ENCODE peak calls at places on chromosomes 5 and 9, in nine cellular contexts. R is AG10803, B is GM23338, U is psoas muscle, A is lower leg skin, P is GM12865, M is AG04449, V is H1, S is heart left ventricle. Y is an unnamed sample.
A peak's percentile ranks its signal among the peaks of the same experiment; 100 is the strongest.

GRCh38 chr5:76579166-76579765 is 43.9 kb downstream of the F2RL2 start:
- DNase-seq in U (no peak), R (peak; percentile 9), V (no peak), A (no peak), P (no peak), S (no peak), M (no peak), B (no peak), Y (no peak)

GRCh38 chr9:9352877-9353481 is 1259.8 kb downstream of the PTPRD start:
- DNase-seq in B (peak; percentile 49), R (no peak), V (no peak), M (no peak), S (no peak), A (no peak), P (peak; percentile 13), U (no peak), Y (no peak)

GRCh38 chr9:95127249-95128176 is 190.0 kb downstream of the FANCC start:
- DNase-seq in M (no peak), P (peak; percentile 78), R (peak; percentile 74), S (peak; percentile 86), B (peak; percentile 92), A (peak; percentile 97), V (peak; percentile 93), U (peak; percentile 93), Y (no peak)

GRCh38 chr9:89529243-89530030 is 31.5 kb upstream of the SEMA4D start:
- DNase-seq in V (no peak), U (no peak), A (no peak), P (no peak), B (no peak), R (no peak), S (no peak), M (no peak), Y (no peak)

GRCh38 chr5:126490167-126490937 is 67.1 kb downstream of the GRAMD2B start:
- DNase-seq in S (no peak), U (no peak), B (peak; percentile 56), V (no peak), P (no peak), M (no peak), A (peak; percentile 88), R (peak; percentile 90), Y (no peak)

GRCh38 chr9:86040281-86041155 is 58.8 kb downstream of the GOLM1 start:
- DNase-seq in P (no peak), V (no peak), S (no peak), R (no peak), A (peak; percentile 71), U (no peak), M (no peak), B (no peak), Y (no peak)

GRCh38 chr9:89412951-89413350 is 85.0 kb downstream of the SEMA4D start:
- DNase-seq in S (no peak), U (no peak), A (no peak), B (peak; percentile 65), R (no peak), V (peak; percentile 51), M (no peak), P (no peak), Y (no peak)

GRCh38 chr5:153941265-153941664 is 97.4 kb downstream of the FAM114A2 start:
- DNase-seq in P (no peak), R (no peak), U (no peak), A (no peak), V (no peak), M (no peak), S (no peak), B (peak; percentile 6), Y (no peak)

GRCh38 chr5:74542477-74542876 is 98.1 kb downstream of the ENC1 start:
- DNase-seq in P (no peak), S (no peak), B (no peak), M (no peak), V (no peak), U (no peak), A (no peak), R (peak; percentile 45), Y (no peak)

GRCh38 chr5:6396836-6397535 is 18.6 kb upstream of the MED10 start:
- DNase-seq in U (no peak), V (no peak), B (no peak), S (no peak), P (no peak), A (peak; percentile 72), R (no peak), M (no peak), Y (no peak)

GRCh38 chr9:127124792-127125191 is 2.4 kb upstream of the ANGPTL2 start:
- DNase-seq in B (no peak), A (no peak), V (no peak), U (peak; percentile 30), P (no peak), R (no peak), S (no peak), M (no peak), Y (no peak)

GRCh38 chr9:128233817-128234406 is 30.7 kb downstream of the DNM1 start:
- DNase-seq in V (no peak), S (peak; percentile 15), U (no peak), A (no peak), B (no peak), M (no peak), R (no peak), P (no peak), Y (no peak)

GRCh38 chr5:4547547-4547946 is 592.6 kb upstream of the ADAMTS16 start:
- DNase-seq in B (no peak), P (no peak), M (no peak), U (no peak), R (no peak), S (no peak), A (no peak), V (no peak), Y (no peak)

GRCh38 chr5:62082370-62082778 is 223.6 kb upstream of the KIF2A start:
- DNase-seq in R (peak; percentile 58), P (no peak), M (peak; percentile 2), V (no peak), S (no peak), U (no peak), A (no peak), B (no peak), Y (no peak)
- TF ChIP-seq CTCF in R (no peak), P (no peak), M (no peak), V (no peak), S (no peak), U (no peak), A (no peak), B (no peak), Y (no peak)

GRCh38 chr5:59236996-59237395 is 654.1 kb downstream of the RAB3C start:
- DNase-seq in U (no peak), S (no peak), P (no peak), A (no peak), V (no peak), M (no peak), B (no peak), R (no peak), Y (no peak)
- H3K4me3 ChIP-seq in U (peak overlapping the region; percentile 37), S (no peak overlapping the region), P (no peak overlapping the region), A (no peak overlapping the region), V (no peak overlapping the region), M (no peak overlapping the region), B (no peak overlapping the region), R (no peak overlapping the region), Y (no peak overlapping the region)

GRCh38 chr9:14910178-14910805 is at the start of gene FREM1:
- DNase-seq in P (no peak), V (peak; percentile 69), B (peak; percentile 79), S (peak; percentile 21), R (no peak), A (peak; percentile 87), U (peak; percentile 68), M (no peak), Y (no peak)
- TF ChIP-seq CTCF in P (no peak), V (no peak), B (no peak), S (no peak), R (no peak), A (no peak), U (no peak), M (no peak), Y (no peak)

GRCh38 chr5:132012385-132013005 is 1.0 kb upstream of the ACSL6 start:
- DNase-seq in R (peak; percentile 51), V (peak; percentile 88), A (peak; percentile 84), B (peak; percentile 88), U (peak; percentile 69), M (no peak), P (no peak), S (peak; percentile 59), Y (no peak)
- H3K4me3 ChIP-seq in R (no peak overlapping the region), V (peak overlapping the region; percentile 67), A (no peak overlapping the region), B (peak overlapping the region; percentile 78), U (no peak overlapping the region), M (no peak overlapping the region), P (no peak overlapping the region), S (no peak overlapping the region), Y (no peak overlapping the region)

GRCh38 chr9:130731355-130731754 is 37.8 kb downstream of the EXOSC2 start:
- DNase-seq in U (no peak), V (no peak), M (no peak), S (no peak), P (no peak), A (no peak), B (no peak), R (no peak), Y (peak; percentile 65)

GRCh38 chr9:130729145-130729544 is 35.6 kb downstream of the EXOSC2 start:
- DNase-seq in V (no peak), B (no peak), M (no peak), S (no peak), A (no peak), P (no peak), R (no peak), U (no peak), Y (no peak)

GRCh38 chr9:130728721-130729120 is 35.1 kb downstream of the EXOSC2 start:
- DNase-seq in M (no peak), A (no peak), B (no peak), V (no peak), R (peak; percentile 42), P (no peak), S (no peak), U (no peak), Y (no peak)

GRCh38 chr9:130732793-130733221 is 39.2 kb downstream of the EXOSC2 start:
- DNase-seq in M (no peak), V (no peak), A (no peak), U (no peak), S (no peak), P (no peak), B (no peak), R (no peak), Y (peak; percentile 49)

DNA sequence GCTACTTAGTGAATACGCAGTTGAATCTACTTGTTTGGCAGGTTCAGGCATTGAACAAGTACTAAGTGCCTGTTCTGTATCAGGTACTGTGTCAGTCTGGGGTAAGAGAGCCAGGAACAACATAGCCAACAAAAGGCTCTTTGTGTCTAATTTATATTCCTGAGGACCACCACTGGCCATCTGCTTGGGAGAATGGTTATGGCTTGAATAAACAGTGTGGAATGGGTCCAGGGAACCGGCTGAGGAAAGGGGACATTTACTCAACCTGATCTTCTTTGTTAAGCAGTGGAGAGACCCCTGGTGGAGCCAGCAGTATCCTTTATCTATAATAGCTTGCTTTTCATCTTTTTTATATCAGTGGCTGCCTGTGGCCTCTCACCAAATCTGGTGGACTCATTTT is 38.6 kb downstream of the EXOSC2 start:
- DNase-seq in R (no peak), A (no peak), V (no peak), M (no peak), P (no peak), U (no peak), S (no peak), B (peak; percentile 60), Y (no peak)
- TF ChIP-seq CTCF in R (no peak), A (no peak), V (peak; percentile 38), M (no peak), P (no peak), U (no peak), S (no peak), B (peak; percentile 42), Y (no peak)

GRCh38 chr5:96577909-96578308 is 84.3 kb upstream of the CAST start:
- DNase-seq in U (no peak), P (no peak), V (no peak), B (no peak), R (peak; percentile 55), M (no peak), S (no peak), A (no peak), Y (no peak)
- H3K4me3 ChIP-seq in U (no peak overlapping the region), P (no peak overlapping the region), V (no peak overlapping the region), B (no peak overlapping the region), R (no peak overlapping the region), M (no peak overlapping the region), S (no peak overlapping the region), A (no peak overlapping the region), Y (no peak overlapping the region)

Y was measured in LNCaP clone FGC.